ENCODE peak calls at places on chromosomes 13 and 19, in seven cellular contexts. E is heart right ventricle; B is heart left ventricle; U is stomach; T is testis; P is colonic mucosa; Y is naive thymus-derived CD4-positive, alpha-beta T cell. J is an unnamed sample.

GRCh38 chr13:98441056-98441676 is 135.7 kb downstream of the STK24 start:
- DNase-seq in E (no peak), B (no peak), U (no peak), T (no peak), P (no peak), Y (no peak), J (no peak)

GRCh38 chr13:23778879-23779278 is 110.3 kb downstream of the MIPEP start:
- DNase-seq in E (no peak), B (no peak), U (no peak), T (no peak), P (no peak), Y (no peak), J (no peak)

GRCh38 chr19:4518345-4519171 is at the start of gene PLIN4:
- DNase-seq in E (peak; percentile 85), B (peak; percentile 92), U (peak; percentile 89), T (peak; percentile 66), P (no peak), Y (no peak), J (no peak)

GRCh38 chr13:79225487-79226232 is 180.4 kb downstream of the RBM26 start:
- DNase-seq in E (no peak), B (no peak), U (no peak), T (no peak), P (no peak), Y (no peak), J (no peak)

GRCh38 chr19:1783874-1784273 is 28.2 kb downstream of the ATP8B3 start:
- DNase-seq in E (no peak), B (no peak), U (no peak), T (no peak), P (no peak), Y (no peak), J (no peak)

GRCh38 chr13:42991892-42992584 is at the start of gene EPSTI1:
- DNase-seq in E (peak; percentile 65), B (peak; percentile 74), U (peak; percentile 75), T (peak; percentile 81), P (peak; percentile 78), Y (peak; percentile 73), J (peak; percentile 83)

GRCh38 chr19:33664744-33665143 is 43.0 kb downstream of the CHST8 start:
- DNase-seq in E (no peak), B (no peak), U (no peak), T (no peak), P (no peak), Y (no peak), J (no peak)

GRCh38 chr13:50074843-50075242 is 59.6 kb downstream of the KCNRG start:
- DNase-seq in E (no peak), B (no peak), U (no peak), T (no peak), P (no peak), Y (no peak), J (no peak)

GRCh38 chr13:68030152-68030809 is 800.1 kb upstream of the PCDH9 start:
- DNase-seq in E (no peak), B (no peak), U (no peak), T (no peak), P (no peak), Y (no peak), J (no peak)

GRCh38 chr19:16289594-16289993 is 35.0 kb upstream of the KLF2 start:
- DNase-seq in E (no peak), B (no peak), U (no peak), T (no peak), P (no peak), Y (no peak), J (no peak)

GRCh38 chr13:101654916-101655315 is 202.4 kb downstream of the ITGBL1 start:
- DNase-seq in E (no peak), B (no peak), U (no peak), T (no peak), P (no peak), Y (no peak), J (no peak)

GRCh38 chr13:65985632-65986031 is 1244.5 kb downstream of the PCDH9 start:
- DNase-seq in E (no peak), B (no peak), U (no peak), T (peak; percentile 17), P (peak; percentile 26), Y (no peak), J (no peak)

GRCh38 chr19:10230155-10230903 is 802 bp downstream of the S1PR2 start:
- DNase-seq in E (peak; percentile 56), B (peak; percentile 66), U (peak; percentile 40), T (peak; percentile 56), P (peak; percentile 67), Y (peak; percentile 65), J (peak; percentile 63)

GRCh38 chr13:100842136-100842535 is 167.5 kb upstream of the TMTC4 start:
- DNase-seq in E (no peak), B (no peak), U (no peak), T (no peak), P (no peak), Y (no peak), J (no peak)

GRCh38 chr13:83056269-83056668 is 826.0 kb downstream of the SLITRK1 start:
- DNase-seq in E (no peak), B (no peak), U (no peak), T (no peak), P (no peak), Y (no peak), J (no peak)

GRCh38 chr19:6340493-6341201 is 7.2 kb upstream of the ACER1 start:
- DNase-seq in E (no peak), B (no peak), U (no peak), T (no peak), P (no peak), Y (no peak), J (no peak)

GRCh38 chr13:94641432-94641941 is 39.8 kb downstream of the GPR180 start:
- DNase-seq in E (no peak), B (no peak), U (no peak), T (no peak), P (no peak), Y (no peak), J (no peak)

GRCh38 chr19:43783636-43784035 is 2.9 kb upstream of the KCNN4 start:
- DNase-seq in E (no peak), B (no peak), U (no peak), T (no peak), P (no peak), Y (no peak), J (no peak)

GRCh38 chr19:10290439-10290875 is 705 bp downstream of the ICAM5 start:
- DNase-seq in E (no peak), B (peak; percentile 34), U (no peak), T (no peak), P (no peak), Y (no peak), J (no peak)

GRCh38 chr13:42495256-42495655 is 78.7 kb upstream of the TNFSF11 start:
- DNase-seq in E (no peak), B (no peak), U (no peak), T (no peak), P (no peak), Y (no peak), J (no peak)

GRCh38 chr19:55502197-55502952 is 14.1 kb downstream of the SSC5D start:
- DNase-seq in E (no peak), B (no peak), U (no peak), T (no peak), P (no peak), Y (no peak), J (no peak)

GRCh38 chr19:49333426-49334288 is 1.5 kb upstream of the CD37 start:
- DNase-seq in E (no peak), B (no peak), U (peak; percentile 29), T (no peak), P (peak; percentile 36), Y (peak; percentile 63), J (peak; percentile 68)

GRCh38 chr13:24654741-24655140 is 25.5 kb upstream of the ATP12A start:
- DNase-seq in E (no peak), B (no peak), U (no peak), T (no peak), P (peak; percentile 5), Y (no peak), J (no peak)

DNA sequence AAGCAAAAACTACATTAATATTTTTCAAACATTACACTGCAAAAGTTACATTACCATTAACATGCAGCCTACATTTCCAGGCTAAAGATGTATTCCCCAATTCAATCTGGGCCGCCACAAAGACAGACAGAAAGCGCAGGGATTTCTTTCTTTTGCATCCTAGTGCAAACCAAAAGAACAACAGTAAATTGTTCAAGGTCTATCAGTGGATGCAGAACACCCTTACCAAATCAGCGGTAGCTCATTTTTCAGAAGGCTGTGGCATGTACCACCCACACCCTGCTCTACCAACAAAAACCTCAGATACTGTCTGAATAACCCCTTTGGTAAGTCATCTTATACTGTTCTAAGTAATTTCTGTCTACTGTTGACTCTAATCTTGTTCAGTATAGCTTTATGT is 3.6 kb downstream of the TPT1 start:
- DNase-seq in E (no peak), B (no peak), U (no peak), T (no peak), P (no peak), Y (no peak), J (no peak)
- H3K4me3 ChIP-seq in E (no peak overlapping the region), B (no peak overlapping the region), U (peak overlapping the region; percentile 83), T (no peak overlapping the region), P (no peak overlapping the region), Y (no peak overlapping the region), J (no peak overlapping the region)

GRCh38 chr19:19426799-19427198 is 21.3 kb downstream of the GATAD2A start:
- DNase-seq in E (no peak), B (no peak), U (no peak), T (no peak), P (no peak), Y (no peak), J (no peak)

GRCh38 chr19:19427302-19427701 is 21.8 kb downstream of the GATAD2A start:
- DNase-seq in E (no peak), B (no peak), U (no peak), T (no peak), P (no peak), Y (no peak), J (no peak)

GRCh38 chr19:19428746-19429145 is 23.3 kb downstream of the GATAD2A start:
- DNase-seq in E (no peak), B (no peak), U (no peak), T (no peak), P (no peak), Y (no peak), J (no peak)

GRCh38 chr19:19427935-19428334 is 22.5 kb downstream of the GATAD2A start:
- DNase-seq in E (no peak), B (no peak), U (no peak), T (no peak), P (no peak), Y (no peak), J (no peak)

GRCh38 chr19:19429361-19429760 is 23.9 kb downstream of the GATAD2A start:
- DNase-seq in E (no peak), B (no peak), U (no peak), T (no peak), P (no peak), Y (no peak), J (no peak)
- H3K4me1 ChIP-seq in E (peaks cover 84% of the 10 kb centered on the region), B (peaks cover 50% of the 10 kb centered on the region), U (peaks cover 17% of the 10 kb centered on the region), T (peaks cover 7% of the 10 kb centered on the region), P (peaks cover 3% of the 10 kb centered on the region), Y (peaks cover 39% of the 10 kb centered on the region), J (peaks cover 84% of the 10 kb centered on the region)

GRCh38 chr19:45953676-45954075 is 20.0 kb downstream of the NOVA2 start:
- DNase-seq in E (no peak), B (no peak), U (no peak), T (no peak), P (no peak), Y (no peak), J (no peak)
- H3K27me3 ChIP-seq in E (no peaks in the 10 kb centered on the region), B (peaks cover 10% of the 10 kb centered on the region), U (peaks cover 28% of the 10 kb centered on the region), T (no peaks in the 10 kb centered on the region), P (peaks cover 9% of the 10 kb centered on the region), Y (peaks cover 4% of the 10 kb centered on the region), J (no peaks in the 10 kb centered on the region)

DNA sequence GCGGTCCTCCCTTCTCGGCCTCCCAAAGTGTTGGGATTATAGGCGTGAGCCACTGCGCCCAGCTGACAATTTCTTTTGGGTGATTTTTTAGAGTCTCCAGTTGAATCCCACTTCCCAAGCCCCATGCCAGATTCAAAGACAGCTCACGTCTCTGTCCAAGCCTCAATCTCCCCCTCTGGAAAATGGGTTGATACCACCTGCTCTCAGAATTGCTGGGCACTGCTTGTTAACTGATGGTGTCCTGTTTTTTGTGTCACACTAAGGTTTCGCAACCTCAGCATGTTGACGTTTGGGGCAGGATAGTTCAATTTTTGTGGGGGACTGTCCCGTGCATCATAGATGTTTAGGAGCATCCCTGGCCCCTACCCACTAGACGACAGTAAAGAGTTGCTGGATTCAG is 14.2 kb upstream of the UPF1 start:
- DNase-seq in E (no peak), B (no peak), U (no peak), T (no peak), P (no peak), Y (no peak), J (no peak)
- H3K4me3 ChIP-seq in E (no peak overlapping the region), B (no peak overlapping the region), U (no peak overlapping the region), T (no peak overlapping the region), P (no peak overlapping the region), Y (no peak overlapping the region), J (no peak overlapping the region)